ENCODE peak calls at places on chromosomes 16 and 17, in nine cellular contexts. One of them, this sample, is unnamed. For H3K9me3, the result is how much of the 10 kb centered on the place peaks cover.

GRCh38 chr16:73020409-73020884 is 27.5 kb downstream of the ZFHX3 start:
- DNase-seq in hepatocyte: peak
- DNase-seq in uterus: no peak
- DNase-seq in neuronal stem cell: no peak
- DNase-seq in heart right ventricle: peak
- DNase-seq in stomach: peak
- DNase-seq in tibial artery: peak
- DNase-seq in mucosa of descending colon: peak
- DNase-seq in mammary epithelial cell: peak
- DNase-seq in this sample: no peak

GRCh38 chr17:73058022-73058421 is 34.5 kb downstream of the SLC39A11 start:
- DNase-seq in mucosa of descending colon: no peak
- DNase-seq in stomach: no peak
- DNase-seq in mammary epithelial cell: no peak
- DNase-seq in hepatocyte: no peak
- DNase-seq in uterus: no peak
- DNase-seq in tibial artery: no peak
- DNase-seq in heart right ventricle: peak
- DNase-seq in neuronal stem cell: no peak
- DNase-seq in this sample: no peak

GRCh38 chr16:3023415-3023668 is 400 bp downstream of the HCFC1R1 start:
- DNase-seq in mucosa of descending colon: no peak
- DNase-seq in uterus: peak
- DNase-seq in mammary epithelial cell: no peak
- DNase-seq in hepatocyte: peak
- DNase-seq in stomach: no peak
- DNase-seq in neuronal stem cell: no peak
- DNase-seq in tibial artery: no peak
- DNase-seq in heart right ventricle: peak
- DNase-seq in this sample: no peak

GRCh38 chr17:79778504-79779087 is 648 bp downstream of the CBX2 start:
- DNase-seq in mucosa of descending colon: no peak
- DNase-seq in tibial artery: no peak
- DNase-seq in uterus: no peak
- DNase-seq in neuronal stem cell: peak
- DNase-seq in mammary epithelial cell: no peak
- DNase-seq in heart right ventricle: no peak
- DNase-seq in stomach: no peak
- DNase-seq in hepatocyte: peak
- DNase-seq in this sample: no peak

GRCh38 chr17:62792122-62792800 is 15.9 kb downstream of the MARCHF10 start:
- DNase-seq in uterus: no peak
- DNase-seq in heart right ventricle: no peak
- DNase-seq in tibial artery: no peak
- DNase-seq in mucosa of descending colon: no peak
- DNase-seq in stomach: no peak
- DNase-seq in neuronal stem cell: no peak
- DNase-seq in mammary epithelial cell: peak
- DNase-seq in hepatocyte: no peak
- DNase-seq in this sample: no peak

GRCh38 chr16:3734758-3735221 is 17.5 kb upstream of the TRAP1 start:
- DNase-seq in tibial artery: no peak
- DNase-seq in uterus: no peak
- DNase-seq in neuronal stem cell: no peak
- DNase-seq in stomach: no peak
- DNase-seq in mucosa of descending colon: no peak
- DNase-seq in heart right ventricle: no peak
- DNase-seq in hepatocyte: no peak
- DNase-seq in mammary epithelial cell: no peak
- DNase-seq in this sample: no peak

GRCh38 chr16:49342336-49343265 is 31.0 kb upstream of the C16orf78 start:
- DNase-seq in heart right ventricle: no peak
- DNase-seq in uterus: no peak
- DNase-seq in stomach: no peak
- DNase-seq in tibial artery: no peak
- DNase-seq in neuronal stem cell: no peak
- DNase-seq in hepatocyte: no peak
- DNase-seq in mucosa of descending colon: peak
- DNase-seq in mammary epithelial cell: no peak
- DNase-seq in this sample: no peak

GRCh38 chr16:85286970-85287814 is 174.9 kb upstream of the CIBAR2 start:
- DNase-seq in uterus: no peak
- DNase-seq in mucosa of descending colon: peak
- DNase-seq in neuronal stem cell: no peak
- DNase-seq in heart right ventricle: no peak
- DNase-seq in stomach: no peak
- DNase-seq in mammary epithelial cell: peak
- DNase-seq in hepatocyte: no peak
- DNase-seq in tibial artery: peak
- DNase-seq in this sample: peak

GRCh38 chr16:79613009-79613408 is 12.5 kb upstream of the MAF start:
- DNase-seq in heart right ventricle: no peak
- DNase-seq in tibial artery: no peak
- DNase-seq in mammary epithelial cell: peak
- DNase-seq in mucosa of descending colon: no peak
- DNase-seq in hepatocyte: no peak
- DNase-seq in stomach: no peak
- DNase-seq in uterus: no peak
- DNase-seq in neuronal stem cell: no peak
- DNase-seq in this sample: no peak

GRCh38 chr16:71645450-71645849 is 19.5 kb downstream of the MARVELD3 start:
- DNase-seq in tibial artery: no peak
- DNase-seq in mammary epithelial cell: peak
- DNase-seq in uterus: no peak
- DNase-seq in stomach: no peak
- DNase-seq in neuronal stem cell: no peak
- DNase-seq in mucosa of descending colon: no peak
- DNase-seq in heart right ventricle: no peak
- DNase-seq in hepatocyte: peak
- DNase-seq in this sample: no peak

GRCh38 chr17:34386343-34386924 is 23.4 kb upstream of the CCL1 start:
- DNase-seq in tibial artery: no peak
- DNase-seq in neuronal stem cell: no peak
- DNase-seq in stomach: no peak
- DNase-seq in mammary epithelial cell: no peak
- DNase-seq in mucosa of descending colon: no peak
- DNase-seq in uterus: no peak
- DNase-seq in hepatocyte: no peak
- DNase-seq in heart right ventricle: no peak
- DNase-seq in this sample: no peak

GRCh38 chr17:66373944-66374817 is 71.8 kb downstream of the PRKCA start:
- DNase-seq in heart right ventricle: peak
- DNase-seq in mammary epithelial cell: no peak
- DNase-seq in stomach: no peak
- DNase-seq in mucosa of descending colon: peak
- DNase-seq in neuronal stem cell: no peak
- DNase-seq in uterus: no peak
- DNase-seq in hepatocyte: peak
- DNase-seq in tibial artery: peak
- DNase-seq in this sample: peak

GRCh38 chr16:50731989-50732589 is 9.8 kb upstream of the CYLD start:
- DNase-seq in uterus: no peak
- DNase-seq in tibial artery: no peak
- DNase-seq in mucosa of descending colon: no peak
- DNase-seq in mammary epithelial cell: no peak
- DNase-seq in hepatocyte: no peak
- DNase-seq in neuronal stem cell: no peak
- DNase-seq in heart right ventricle: no peak
- DNase-seq in stomach: no peak
- DNase-seq in this sample: no peak

GRCh38 chr16:50644730-50645129 is 36.4 kb downstream of the SNX20 start:
- DNase-seq in mammary epithelial cell: peak
- DNase-seq in hepatocyte: peak
- DNase-seq in heart right ventricle: peak
- DNase-seq in stomach: peak
- DNase-seq in mucosa of descending colon: no peak
- DNase-seq in uterus: peak
- DNase-seq in tibial artery: no peak
- DNase-seq in neuronal stem cell: no peak
- DNase-seq in this sample: no peak

GRCh38 chr16:56793504-56793903 is 63.6 kb downstream of the NUP93 start:
- DNase-seq in stomach: no peak
- DNase-seq in mucosa of descending colon: no peak
- DNase-seq in uterus: no peak
- DNase-seq in heart right ventricle: no peak
- DNase-seq in tibial artery: no peak
- DNase-seq in hepatocyte: peak
- DNase-seq in mammary epithelial cell: peak
- DNase-seq in neuronal stem cell: no peak
- DNase-seq in this sample: no peak

GRCh38 chr17:55175788-55176425 is 88.9 kb upstream of the HLF start:
- DNase-seq in tibial artery: no peak
- DNase-seq in mammary epithelial cell: no peak
- DNase-seq in hepatocyte: no peak
- DNase-seq in mucosa of descending colon: no peak
- DNase-seq in heart right ventricle: no peak
- DNase-seq in stomach: no peak
- DNase-seq in neuronal stem cell: no peak
- DNase-seq in uterus: no peak
- DNase-seq in this sample: no peak

GRCh38 chr16:71903608-71904007 is 8.3 kb downstream of the IST1 start:
- DNase-seq in mammary epithelial cell: no peak
- DNase-seq in neuronal stem cell: no peak
- DNase-seq in hepatocyte: no peak
- DNase-seq in stomach: no peak
- DNase-seq in mucosa of descending colon: no peak
- DNase-seq in heart right ventricle: no peak
- DNase-seq in uterus: no peak
- DNase-seq in tibial artery: no peak
- DNase-seq in this sample: no peak

GRCh38 chr16:29790949-29791844 is 646 bp downstream of the KIF22 start:
- DNase-seq in tibial artery: no peak
- DNase-seq in mucosa of descending colon: no peak
- DNase-seq in hepatocyte: peak
- DNase-seq in heart right ventricle: no peak
- DNase-seq in stomach: no peak
- DNase-seq in mammary epithelial cell: no peak
- DNase-seq in uterus: no peak
- DNase-seq in neuronal stem cell: no peak
- DNase-seq in this sample: no peak

GRCh38 chr16:35730251-35730650 is 2270.8 kb downstream of the TP53TG3F start:
- DNase-seq in mucosa of descending colon: no peak
- DNase-seq in uterus: no peak
- DNase-seq in stomach: no peak
- DNase-seq in heart right ventricle: no peak
- DNase-seq in hepatocyte: no peak
- DNase-seq in mammary epithelial cell: no peak
- DNase-seq in neuronal stem cell: no peak
- DNase-seq in tibial artery: no peak
- DNase-seq in this sample: no peak

GRCh38 chr16:35725949-35726348 is 2266.5 kb downstream of the TP53TG3F start:
- DNase-seq in stomach: no peak
- DNase-seq in tibial artery: no peak
- DNase-seq in heart right ventricle: peak
- DNase-seq in uterus: no peak
- DNase-seq in mucosa of descending colon: no peak
- DNase-seq in hepatocyte: no peak
- DNase-seq in mammary epithelial cell: no peak
- DNase-seq in neuronal stem cell: no peak
- DNase-seq in this sample: no peak

DNA sequence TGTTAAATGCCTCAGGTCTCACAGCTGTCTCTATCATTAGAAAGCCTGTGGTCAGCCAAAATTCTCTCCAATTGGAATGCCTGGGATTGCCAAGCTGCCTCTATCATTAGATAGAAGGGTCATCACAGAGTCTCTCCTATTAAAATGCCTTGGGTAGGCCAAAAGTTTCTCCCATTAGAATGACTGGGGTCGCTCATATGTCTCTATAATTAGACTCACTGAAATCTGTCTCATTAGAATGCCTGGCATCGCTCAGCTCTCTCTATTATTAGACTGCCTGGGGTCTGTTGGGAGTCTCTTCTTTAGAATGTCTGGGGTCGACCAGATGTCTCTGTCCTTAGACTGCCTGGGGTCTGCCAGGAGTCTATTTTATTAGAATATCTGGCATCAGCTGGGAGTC is 2265.1 kb downstream of the TP53TG3F start:
- DNase-seq in mucosa of descending colon: no peak
- DNase-seq in uterus: no peak
- DNase-seq in neuronal stem cell: no peak
- DNase-seq in mammary epithelial cell: no peak
- DNase-seq in stomach: no peak
- DNase-seq in heart right ventricle: no peak
- DNase-seq in tibial artery: no peak
- DNase-seq in hepatocyte: no peak
- DNase-seq in this sample: no peak
- H3K9me3 ChIP-seq in mucosa of descending colon: half or more
- H3K9me3 ChIP-seq in uterus: under half
- H3K9me3 ChIP-seq in neuronal stem cell: under half
- H3K9me3 ChIP-seq in mammary epithelial cell: under half
- H3K9me3 ChIP-seq in stomach: half or more
- H3K9me3 ChIP-seq in heart right ventricle: under half
- H3K9me3 ChIP-seq in tibial artery: under half
- H3K9me3 ChIP-seq in hepatocyte: under half
- H3K9me3 ChIP-seq in this sample: under half

GRCh38 chr16:55204094-55204493 is 119.9 kb upstream of the IRX6 start:
- DNase-seq in neuronal stem cell: no peak
- DNase-seq in stomach: no peak
- DNase-seq in hepatocyte: no peak
- DNase-seq in mucosa of descending colon: no peak
- DNase-seq in uterus: no peak
- DNase-seq in tibial artery: no peak
- DNase-seq in mammary epithelial cell: no peak
- DNase-seq in heart right ventricle: no peak
- DNase-seq in this sample: no peak
- H3K9me3 ChIP-seq in neuronal stem cell: under half
- H3K9me3 ChIP-seq in stomach: under half
- H3K9me3 ChIP-seq in hepatocyte: under half
- H3K9me3 ChIP-seq in mucosa of descending colon: under half
- H3K9me3 ChIP-seq in uterus: under half
- H3K9me3 ChIP-seq in tibial artery: under half
- H3K9me3 ChIP-seq in mammary epithelial cell: under half
- H3K9me3 ChIP-seq in heart right ventricle: under half
- H3K9me3 ChIP-seq in this sample: under half

DNA sequence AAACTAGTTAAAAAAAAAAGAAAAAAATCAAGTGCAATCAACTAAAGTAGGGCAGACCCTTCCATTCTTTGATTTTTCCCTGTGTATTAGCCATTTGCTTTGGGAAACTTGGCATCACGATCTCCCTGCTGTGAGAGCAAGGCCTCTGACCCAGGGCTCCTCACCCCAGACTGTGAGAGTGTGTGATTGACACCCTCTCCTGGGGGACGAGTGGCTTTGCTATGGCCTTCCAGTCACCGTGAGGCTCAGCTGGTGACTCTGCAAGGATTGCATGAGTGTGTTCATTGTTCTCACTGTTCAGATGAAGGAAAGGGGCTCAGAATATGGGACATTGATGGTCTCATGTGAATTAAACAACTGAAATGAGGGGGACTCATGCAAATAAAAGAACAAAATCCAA is 69.0 kb upstream of the BCAR1 start:
- DNase-seq in tibial artery: no peak
- DNase-seq in neuronal stem cell: peak
- DNase-seq in stomach: no peak
- DNase-seq in mammary epithelial cell: no peak
- DNase-seq in uterus: no peak
- DNase-seq in mucosa of descending colon: no peak
- DNase-seq in heart right ventricle: peak
- DNase-seq in hepatocyte: no peak
- DNase-seq in this sample: no peak
- H3K9me3 ChIP-seq in tibial artery: under half
- H3K9me3 ChIP-seq in neuronal stem cell: under half
- H3K9me3 ChIP-seq in stomach: under half
- H3K9me3 ChIP-seq in mammary epithelial cell: under half
- H3K9me3 ChIP-seq in uterus: under half
- H3K9me3 ChIP-seq in mucosa of descending colon: under half
- H3K9me3 ChIP-seq in heart right ventricle: under half
- H3K9me3 ChIP-seq in hepatocyte: under half
- H3K9me3 ChIP-seq in this sample: under half

GRCh38 chr17:49551221-49552069 is 24.2 kb upstream of the NXPH3 start:
- DNase-seq in mammary epithelial cell: no peak
- DNase-seq in heart right ventricle: no peak
- DNase-seq in uterus: no peak
- DNase-seq in neuronal stem cell: no peak
- DNase-seq in stomach: no peak
- DNase-seq in tibial artery: no peak
- DNase-seq in mucosa of descending colon: no peak
- DNase-seq in hepatocyte: no peak
- DNase-seq in this sample: no peak
- H3K9me3 ChIP-seq in mammary epithelial cell: under half
- H3K9me3 ChIP-seq in heart right ventricle: under half
- H3K9me3 ChIP-seq in uterus: under half
- H3K9me3 ChIP-seq in neuronal stem cell: under half
- H3K9me3 ChIP-seq in stomach: under half
- H3K9me3 ChIP-seq in tibial artery: under half
- H3K9me3 ChIP-seq in mucosa of descending colon: under half
- H3K9me3 ChIP-seq in hepatocyte: under half
- H3K9me3 ChIP-seq in this sample: under half

This sample was measured in lung.